ENCODE peak calls at places on chromosomes 12 and 14, in six cellular contexts. V is neuronal stem cell, U is IMR-90, A is H9, E is mesendoderm, Z is H1. I is an unnamed sample.
A peak's percentile ranks its signal among the peaks of the same experiment; 100 is the strongest.

GRCh38 chr14:89773644-89774316 is 180.8 kb downstream of the EFCAB11 start:
- DNase-seq in U (peak; percentile 47), E (peak; percentile 90), A (peak; percentile 85), Z (peak; percentile 61), V (no peak), I (peak; percentile 69)

GRCh38 chr14:37623552-37623951 is 28.1 kb downstream of the TTC6 start:
- DNase-seq in A (no peak), V (no peak), Z (no peak), E (no peak), U (peak; percentile 81), I (peak; percentile 41)

GRCh38 chr12:113697646-113698504 is 226.2 kb upstream of the LHX5 start:
- DNase-seq in Z (no peak), E (peak; percentile 46), U (no peak), A (peak; percentile 62), V (no peak), I (no peak)

GRCh38 chr12:75994069-75994740 is 37.4 kb downstream of the PHLDA1 start:
- DNase-seq in E (peak; percentile 64), A (no peak), U (no peak), V (no peak), Z (no peak), I (no peak)

GRCh38 chr12:12749433-12749832 is 32.3 kb downstream of the CDKN1B start:
- DNase-seq in A (no peak), U (no peak), E (peak; percentile 28), Z (no peak), V (no peak), I (no peak)

GRCh38 chr12:116922194-116922897 is 11.6 kb downstream of the FBXW8 start:
- DNase-seq in A (no peak), V (no peak), E (no peak), U (peak; percentile 19), Z (no peak), I (no peak)

GRCh38 chr14:89182326-89182725 is 234.7 kb downstream of the FOXN3 start:
- DNase-seq in A (no peak), E (peak; percentile 76), Z (no peak), V (no peak), U (no peak), I (no peak)

GRCh38 chr12:29320295-29321090 is 60.5 kb downstream of the ERGIC2 start:
- DNase-seq in A (no peak), U (peak; percentile 93), V (no peak), E (no peak), Z (no peak), I (peak; percentile 75)

GRCh38 chr14:89276424-89276975 is 140.5 kb downstream of the FOXN3 start:
- DNase-seq in E (no peak), A (no peak), U (peak; percentile 76), Z (no peak), V (no peak), I (peak; percentile 59)

GRCh38 chr12:118980407-118981014 is 830 bp upstream of the SRRM4 start:
- DNase-seq in U (no peak), A (peak; percentile 71), E (peak; percentile 51), Z (peak; percentile 75), V (peak; percentile 48), I (no peak)

GRCh38 chr12:48123169-48123568 is 4.0 kb downstream of the PFKM start:
- DNase-seq in V (no peak), E (no peak), U (no peak), Z (no peak), A (no peak), I (no peak)

GRCh38 chr12:99529966-99530365 is 117.6 kb upstream of the GARIN6 start:
- DNase-seq in A (no peak), V (no peak), Z (no peak), U (peak; percentile 3), E (no peak), I (peak; percentile 29)

GRCh38 chr12:59929091-59929490 is 333.3 kb downstream of the SLC16A7 start:
- DNase-seq in Z (no peak), V (no peak), A (no peak), U (peak; percentile 18), E (no peak), I (peak; percentile 14)

GRCh38 chr12:74317078-74317581 is 220.5 kb upstream of the ATXN7L3B start:
- DNase-seq in E (peak; percentile 67), V (peak; percentile 38), A (peak; percentile 57), U (no peak), Z (no peak), I (peak; percentile 21)

GRCh38 chr12:89988156-89988555 is 279.5 kb upstream of the ATP2B1 start:
- DNase-seq in A (no peak), E (no peak), U (peak; percentile 39), V (no peak), Z (no peak), I (peak; percentile 30)

GRCh38 chr12:65280306-65280705 is 1.8 kb downstream of the MSRB3 start:
- DNase-seq in V (no peak), E (no peak), U (peak; percentile 24), Z (no peak), A (no peak), I (peak; percentile 27)

GRCh38 chr12:65279387-65280112 is 1.1 kb downstream of the MSRB3 start:
- DNase-seq in V (no peak), Z (no peak), U (peak; percentile 15), A (no peak), E (no peak), I (no peak)

GRCh38 chr12:65276923-65277322 is 1.6 kb upstream of the MSRB3 start:
- DNase-seq in A (no peak), Z (no peak), E (no peak), V (no peak), U (no peak), I (no peak)

GRCh38 chr12:65277994-65278575 is 398 bp upstream of the MSRB3 start:
- DNase-seq in A (peak; percentile 46), E (peak; percentile 35), U (no peak), Z (no peak), V (no peak), I (peak; percentile 16)

GRCh38 chr12:65278576-65279386 is at the start of gene MSRB3:
- DNase-seq in E (peak; percentile 83), V (peak; percentile 70), U (peak; percentile 70), A (peak; percentile 82), Z (peak; percentile 85), I (peak; percentile 80)
- H2BK5ac ChIP-seq in E (no peak within 1 kb of the TSS), V (peak within 1 kb of the TSS; percentile 93), U (peak within 1 kb of the TSS; percentile 99), A (no peak within 1 kb of the TSS), Z (no peak within 1 kb of the TSS), I (peak within 1 kb of the TSS; percentile 66)

DNA sequence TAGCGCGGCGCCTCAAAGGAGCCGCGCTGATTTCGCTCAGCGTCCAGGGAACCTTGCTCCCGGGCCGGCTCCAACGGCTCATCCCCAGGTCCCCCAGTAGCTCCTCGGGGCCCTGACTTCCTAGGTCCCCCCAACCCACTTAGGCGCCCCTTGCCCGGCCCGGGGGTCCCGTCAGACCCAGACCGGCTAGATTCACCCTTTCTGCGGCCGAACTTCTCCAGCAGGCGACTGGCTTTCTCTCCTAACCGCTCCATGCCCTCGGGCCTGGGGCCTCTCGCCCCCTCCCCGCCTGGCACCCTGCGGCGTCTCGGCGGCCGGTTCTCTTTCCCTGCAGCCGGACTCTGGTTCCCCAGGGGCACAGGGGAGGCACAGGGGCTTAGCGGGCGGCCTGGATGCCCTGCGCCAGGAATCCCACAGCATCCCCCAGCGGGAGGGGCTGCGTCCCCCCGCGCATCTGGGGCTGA is 306 bp downstream of the AJUBA start:
- DNase-seq in A (peak; percentile 42), V (no peak), E (peak; percentile 78), U (no peak), Z (no peak), I (peak; percentile 37)
- H2BK5ac ChIP-seq in A (no peak overlapping the region), V (peak overlapping the region; percentile 97), E (no peak overlapping the region), U (peak overlapping the region; percentile 96), Z (peak overlapping the region; percentile 16), I (peak overlapping the region; percentile 97)

DNA sequence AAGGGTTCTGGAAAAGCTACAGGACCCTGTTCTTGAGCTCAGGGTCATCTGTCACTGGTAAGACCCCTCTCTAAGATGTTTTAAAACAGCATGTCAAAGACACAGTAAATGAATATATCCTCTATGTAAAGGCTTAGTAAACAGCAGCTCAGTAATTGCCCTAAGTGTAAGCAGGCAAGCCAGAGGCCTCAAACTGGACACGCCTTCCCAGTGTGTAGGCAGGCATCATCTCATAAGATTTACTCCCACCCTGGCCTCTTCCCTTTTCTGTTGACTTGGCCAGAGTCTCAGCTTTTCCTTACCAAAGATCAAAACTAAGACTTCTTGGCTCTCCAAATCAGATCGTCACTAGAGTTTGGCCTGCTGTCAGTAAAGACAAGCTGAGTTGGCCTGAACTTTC is 55.5 kb upstream of the RNU6-8 start:
- DNase-seq in E (no peak), U (no peak), A (no peak), Z (no peak), V (no peak), I (peak; percentile 21)
- H2BK5ac ChIP-seq in E (no peak overlapping the region), U (no peak overlapping the region), A (no peak overlapping the region), Z (no peak overlapping the region), V (no peak overlapping the region), I (no peak overlapping the region)

GRCh38 chr14:25090281-25090680 is 40.3 kb upstream of the STXBP6 start:
- DNase-seq in V (no peak), U (no peak), E (no peak), A (no peak), Z (no peak), I (no peak)
- H2BK5ac ChIP-seq in V (no peak overlapping the region), U (no peak overlapping the region), E (no peak overlapping the region), A (no peak overlapping the region), Z (no peak overlapping the region), I (no peak overlapping the region)

GRCh38 chr14:64640839-64641238 is 63.4 kb upstream of the PLEKHG3 start:
- DNase-seq in A (no peak), U (no peak), Z (no peak), V (no peak), E (no peak), I (no peak)
- H2BK5ac ChIP-seq in A (no peak overlapping the region), U (no peak overlapping the region), Z (no peak overlapping the region), V (no peak overlapping the region), E (no peak overlapping the region), I (no peak overlapping the region)

DNA sequence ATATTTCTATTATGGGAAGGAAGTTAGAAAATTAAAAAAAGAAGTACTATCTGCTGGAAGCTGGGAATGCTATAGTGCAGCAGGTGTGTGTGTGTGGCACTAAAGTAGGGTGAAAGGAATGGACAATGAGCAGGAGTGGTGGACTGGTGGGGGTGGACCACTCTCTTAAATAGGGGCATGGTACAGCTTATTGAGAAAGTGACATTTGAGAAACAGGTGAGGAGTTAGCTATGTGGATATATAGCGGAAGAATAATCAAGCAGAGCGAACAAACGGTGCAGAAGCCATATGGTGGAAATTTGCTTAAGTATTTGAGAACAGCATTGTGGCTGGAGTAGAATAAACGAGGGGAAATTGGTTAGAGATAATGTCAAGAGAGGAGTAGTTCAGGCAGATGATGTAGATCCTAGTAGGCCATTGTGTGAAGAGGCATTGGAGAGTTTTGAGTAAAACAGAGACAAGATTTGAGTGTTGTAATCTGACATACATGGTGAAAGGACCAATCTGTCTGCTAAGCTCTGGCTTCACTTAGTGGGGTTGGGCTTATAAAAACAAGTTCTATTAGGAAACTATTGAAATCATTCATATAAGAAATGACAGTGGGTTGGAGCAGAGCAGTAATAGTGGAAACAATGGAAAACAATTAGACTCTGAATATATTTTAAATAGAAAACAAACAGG is 149.2 kb upstream of the SYT10 start:
- DNase-seq in A (no peak), Z (no peak), V (no peak), U (no peak), E (peak; percentile 33), I (no peak)
- H2BK5ac ChIP-seq in A (no peak overlapping the region), Z (peak overlapping the region; percentile 93), V (no peak overlapping the region), U (no peak overlapping the region), E (no peak overlapping the region), I (no peak overlapping the region)

DNA sequence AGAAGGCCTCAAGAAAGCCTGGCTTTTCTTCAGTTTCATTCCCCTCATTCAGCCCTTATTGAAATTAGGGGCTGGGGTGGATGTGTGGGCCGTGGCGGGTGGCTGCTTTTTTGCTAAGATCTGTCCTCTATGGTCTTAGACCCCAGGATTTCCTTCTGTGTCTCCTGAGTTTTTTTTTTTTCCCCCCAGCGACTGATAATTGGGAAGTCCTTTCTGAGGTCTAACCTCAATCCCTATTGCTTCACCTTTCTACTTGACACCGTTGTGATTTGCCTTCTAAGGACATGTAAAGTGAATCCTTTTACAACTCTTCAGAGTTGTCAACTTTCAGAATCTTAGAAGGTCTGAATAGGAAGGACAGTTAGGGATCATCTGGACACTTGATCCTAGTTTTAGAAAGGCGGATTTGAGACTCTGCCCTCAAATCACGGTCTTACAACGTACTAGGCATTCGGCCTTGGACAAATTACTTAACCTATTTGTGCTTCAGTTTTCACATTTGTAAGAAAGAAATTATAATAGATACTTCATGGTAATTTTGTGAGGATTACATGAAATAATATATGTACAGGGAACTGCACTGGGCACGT is 4.4 kb downstream of the GPR84 start:
- DNase-seq in A (no peak), U (no peak), V (no peak), Z (no peak), E (no peak), I (no peak)
- H2BK5ac ChIP-seq in A (no peak overlapping the region), U (peak overlapping the region; percentile 78), V (peak overlapping the region; percentile 79), Z (peak overlapping the region; percentile 75), E (peak overlapping the region; percentile 81), I (no peak overlapping the region)

I was measured in mesenchymal stem cell.